ENCODE peak calls at places on chromosomes 16 and 17, in eight cellular contexts. O, Z, N, L, M, G, U and I are unnamed samples.

GRCh38 chr16:13322357-13322756 is 421.0 kb downstream of the SHISA9 start:
- DNase-seq in O (peak), Z (no peak), N (no peak), L (no peak), M (no peak), G (no peak), U (no peak), I (no peak)

GRCh38 chr16:54110582-54110981 is 176.0 kb downstream of the IRX3 start:
- DNase-seq in O (no peak), Z (no peak), N (no peak), L (no peak), M (no peak), G (no peak), U (no peak), I (no peak)

GRCh38 chr16:7888421-7888820 is 555.8 kb downstream of the RBFOX1 start:
- DNase-seq in O (no peak), Z (no peak), N (no peak), L (peak), M (no peak), G (no peak), U (no peak), I (no peak)

GRCh38 chr17:60717814-60718213 is 40.2 kb downstream of the BCAS3 start:
- DNase-seq in O (no peak), Z (no peak), N (no peak), L (no peak), M (no peak), G (no peak), U (no peak), I (no peak)

GRCh38 chr16:24539850-24540484 is 601 bp downstream of the RBBP6 start:
- DNase-seq in O (peak), Z (peak), N (no peak), L (peak), M (peak), G (no peak), U (peak), I (peak)

GRCh38 chr16:66256919-66257318 is 109.6 kb upstream of the CDH5 start:
- DNase-seq in O (no peak), Z (no peak), N (no peak), L (no peak), M (no peak), G (no peak), U (no peak), I (no peak)

GRCh38 chr16:4521971-4522623 is 16.5 kb downstream of the CDIP1 start:
- DNase-seq in O (peak), Z (no peak), N (no peak), L (peak), M (no peak), G (no peak), U (no peak), I (no peak)

GRCh38 chr17:79741751-79742588 is 11.2 kb downstream of the ENPP7 start:
- DNase-seq in O (peak), Z (peak), N (no peak), L (peak), M (peak), G (no peak), U (peak), I (peak)

DNA sequence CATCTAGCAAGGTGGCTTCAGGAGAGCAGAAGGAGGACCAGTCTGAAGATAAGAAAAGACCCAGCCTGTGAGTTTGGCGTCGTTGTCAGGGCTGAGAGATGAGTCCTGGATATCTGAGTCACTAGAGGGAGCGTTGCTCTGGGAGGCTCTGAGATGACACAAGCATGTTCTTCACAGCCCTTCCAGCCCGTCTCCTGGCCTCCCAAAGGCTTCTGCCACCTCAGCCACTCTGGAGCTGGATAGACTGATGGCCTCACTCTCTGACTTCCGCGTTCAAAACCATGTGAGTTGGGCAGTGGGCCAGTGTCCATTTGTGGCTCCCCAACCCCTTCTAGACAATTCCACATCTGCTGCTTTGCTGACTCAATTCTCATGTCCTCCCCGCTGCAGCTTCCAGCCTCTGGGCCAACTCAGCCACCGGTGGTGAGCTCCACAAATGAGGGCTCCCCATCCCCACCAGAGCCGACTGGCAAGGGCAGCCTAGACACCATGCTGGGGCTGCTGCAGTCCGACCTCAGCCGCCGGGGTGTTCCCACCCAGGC is 2.3 kb downstream of the TGFB1I1 start:
- DNase-seq in O (no peak), Z (no peak), N (peak), L (no peak), M (no peak), G (no peak), U (peak), I (no peak)
- TF ChIP-seq CTCF in O (no peak), Z (no peak), N (no peak), L (no peak), M (no peak), G (no peak), U (no peak), I (no peak)

GRCh38 chr17:81902653-81903414 is 796 bp downstream of the NPB start:
- DNase-seq in O (peak), Z (no peak), N (no peak), L (peak), M (no peak), G (no peak), U (no peak), I (no peak)

GRCh38 chr17:81904600-81905423 is 2.8 kb downstream of the NPB start:
- DNase-seq in O (no peak), Z (no peak), N (no peak), L (no peak), M (no peak), G (no peak), U (no peak), I (no peak)

GRCh38 chr17:81903896-81904599 is 2.0 kb downstream of the NPB start:
- DNase-seq in O (no peak), Z (no peak), N (no peak), L (no peak), M (no peak), G (no peak), U (no peak), I (no peak)

GRCh38 chr17:81902023-81902652 is at the start of gene NPB:
- DNase-seq in O (peak), Z (no peak), N (no peak), L (peak), M (no peak), G (no peak), U (no peak), I (no peak)

GRCh38 chr17:81903415-81903831 is 1.4 kb downstream of the NPB start:
- DNase-seq in O (no peak), Z (no peak), N (no peak), L (no peak), M (no peak), G (no peak), U (no peak), I (no peak)
- TF ChIP-seq CTCF in O (no peak), Z (no peak), N (no peak), L (no peak), M (no peak), G (no peak), U (no peak), I (no peak)

DNA sequence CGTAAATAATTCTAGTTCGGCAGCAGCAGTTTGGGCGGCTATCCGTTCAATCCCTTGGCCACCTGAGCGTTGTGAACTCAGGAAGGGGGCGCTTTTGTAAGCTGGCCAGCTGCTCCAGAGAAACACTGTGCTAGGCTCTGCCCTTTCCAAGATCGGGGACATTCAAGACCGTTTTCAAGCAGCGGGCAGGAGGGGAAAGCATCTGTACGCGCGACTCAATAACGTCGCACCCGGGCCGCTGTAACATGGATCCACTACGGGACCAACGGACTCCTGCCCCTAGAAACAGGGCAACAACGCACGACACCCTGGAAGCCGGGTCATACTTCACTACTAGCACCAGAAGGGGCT is 463 bp downstream of the TOP2A start:
- DNase-seq in O (peak), Z (no peak), N (no peak), L (peak), M (no peak), G (no peak), U (no peak), I (peak)
- TF ChIP-seq CTCF in O (no peak), Z (no peak), N (no peak), L (peak), M (no peak), G (no peak), U (peak), I (no peak)

DNA sequence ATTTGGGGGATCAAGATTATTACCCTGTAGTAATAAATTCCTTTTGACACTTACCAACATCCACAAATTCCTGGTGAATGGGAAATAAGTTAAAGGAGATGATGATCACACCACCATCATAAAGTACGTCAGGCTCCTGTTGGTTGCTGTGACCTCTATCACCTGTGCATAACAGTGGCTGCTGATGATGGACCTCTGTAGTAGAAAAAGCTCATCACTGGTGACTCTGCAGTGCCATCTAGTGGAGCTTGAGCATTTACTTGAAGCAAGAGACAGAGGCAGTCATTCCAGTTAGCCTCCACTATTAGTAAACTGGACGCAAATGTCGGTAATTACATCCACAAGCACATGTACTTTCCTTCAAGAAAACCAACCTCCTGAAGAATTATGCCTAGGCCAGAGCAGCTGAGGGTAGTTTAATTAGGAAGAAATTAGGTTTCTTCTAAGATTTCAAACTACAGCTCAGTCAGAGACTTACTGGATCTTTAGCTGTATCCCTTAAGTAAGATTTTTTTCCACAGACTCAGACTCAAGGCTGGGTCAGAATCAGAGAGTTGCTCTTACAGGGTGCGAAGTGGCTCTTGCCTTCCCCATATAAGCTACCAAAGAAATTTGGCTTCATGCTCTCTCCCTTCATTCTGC is 39.3 kb downstream of the CYB561 start:
- DNase-seq in O (peak), Z (peak), N (peak), L (peak), M (peak), G (peak), U (peak), I (peak)
- TF ChIP-seq CTCF in O (peak), Z (peak), N (peak), L (peak), M (peak), G (peak), U (peak), I (peak)

GRCh38 chr17:34562387-34562786 is 17.0 kb upstream of the TMEM132E start:
- DNase-seq in O (peak), Z (no peak), N (no peak), L (peak), M (no peak), G (no peak), U (no peak), I (no peak)
- TF ChIP-seq CTCF in O (peak), Z (peak), N (peak), L (peak), M (no peak), G (peak), U (peak), I (peak)